ENCODE peak calls at places on chromosomes 4 and X, in four cellular contexts. One of them, this sample, is unnamed.
A peak's percentile ranks its signal among the peaks of the same experiment; 100 is the strongest.

GRCh38 chr4:188728359-188728758 is 589.1 kb downstream of the TRIML1 start:
- DNase-seq in CD8-positive, alpha-beta T cell: no peak
- DNase-seq in A673: no peak
- DNase-seq in Peyer's patch: no peak
- DNase-seq in this sample: no peak

GRCh38 chr4:58587856-58588255 is 1477.7 kb upstream of the IGFBP7 start:
- DNase-seq in CD8-positive, alpha-beta T cell: no peak
- DNase-seq in A673: no peak
- DNase-seq in Peyer's patch: no peak
- DNase-seq in this sample: no peak

GRCh38 chrX:1492421-1493012 is 39.8 kb upstream of the ASMTL start:
- DNase-seq in CD8-positive, alpha-beta T cell: no peak
- DNase-seq in A673: peak; percentile 11
- DNase-seq in Peyer's patch: peak; percentile 15
- DNase-seq in this sample: peak; percentile 19

GRCh38 chr4:169311643-169312365 is 41.0 kb upstream of the SH3RF1 start:
- DNase-seq in CD8-positive, alpha-beta T cell: no peak
- DNase-seq in A673: peak; percentile 78
- DNase-seq in Peyer's patch: no peak
- DNase-seq in this sample: no peak

GRCh38 chr4:183522821-183523220 is 18.0 kb downstream of the ING2 start:
- DNase-seq in CD8-positive, alpha-beta T cell: no peak
- DNase-seq in A673: no peak
- DNase-seq in Peyer's patch: no peak
- DNase-seq in this sample: no peak

GRCh38 chr4:133969202-133969873 is 232.3 kb downstream of the PABPC4L start:
- DNase-seq in CD8-positive, alpha-beta T cell: no peak
- DNase-seq in A673: peak; percentile 74
- DNase-seq in Peyer's patch: no peak
- DNase-seq in this sample: no peak

GRCh38 chr4:15149842-15150592 is 147.7 kb downstream of the CPEB2 start:
- DNase-seq in CD8-positive, alpha-beta T cell: no peak
- DNase-seq in A673: peak; percentile 52
- DNase-seq in Peyer's patch: no peak
- DNase-seq in this sample: peak; percentile 94

GRCh38 chr4:40672528-40673522 is 43.2 kb upstream of the RBM47 start:
- DNase-seq in CD8-positive, alpha-beta T cell: no peak
- DNase-seq in A673: peak; percentile 91
- DNase-seq in Peyer's patch: no peak
- DNase-seq in this sample: peak; percentile 57

GRCh38 chr4:41935652-41936021 is 408 bp downstream of the TMEM33 start:
- DNase-seq in CD8-positive, alpha-beta T cell: no peak
- DNase-seq in A673: peak; percentile 35
- DNase-seq in Peyer's patch: no peak
- DNase-seq in this sample: no peak

GRCh38 chr4:41932988-41933387 is 2.2 kb upstream of the TMEM33 start:
- DNase-seq in CD8-positive, alpha-beta T cell: no peak
- DNase-seq in A673: no peak
- DNase-seq in Peyer's patch: no peak
- DNase-seq in this sample: no peak

GRCh38 chr4:41930139-41930831 is 4.9 kb upstream of the TMEM33 start:
- DNase-seq in CD8-positive, alpha-beta T cell: no peak
- DNase-seq in A673: no peak
- DNase-seq in Peyer's patch: no peak
- DNase-seq in this sample: no peak

GRCh38 chr4:41934813-41935651 is at the start of gene TMEM33:
- DNase-seq in CD8-positive, alpha-beta T cell: peak; percentile 50
- DNase-seq in A673: peak; percentile 95
- DNase-seq in Peyer's patch: peak; percentile 82
- DNase-seq in this sample: peak; percentile 92

DNA sequence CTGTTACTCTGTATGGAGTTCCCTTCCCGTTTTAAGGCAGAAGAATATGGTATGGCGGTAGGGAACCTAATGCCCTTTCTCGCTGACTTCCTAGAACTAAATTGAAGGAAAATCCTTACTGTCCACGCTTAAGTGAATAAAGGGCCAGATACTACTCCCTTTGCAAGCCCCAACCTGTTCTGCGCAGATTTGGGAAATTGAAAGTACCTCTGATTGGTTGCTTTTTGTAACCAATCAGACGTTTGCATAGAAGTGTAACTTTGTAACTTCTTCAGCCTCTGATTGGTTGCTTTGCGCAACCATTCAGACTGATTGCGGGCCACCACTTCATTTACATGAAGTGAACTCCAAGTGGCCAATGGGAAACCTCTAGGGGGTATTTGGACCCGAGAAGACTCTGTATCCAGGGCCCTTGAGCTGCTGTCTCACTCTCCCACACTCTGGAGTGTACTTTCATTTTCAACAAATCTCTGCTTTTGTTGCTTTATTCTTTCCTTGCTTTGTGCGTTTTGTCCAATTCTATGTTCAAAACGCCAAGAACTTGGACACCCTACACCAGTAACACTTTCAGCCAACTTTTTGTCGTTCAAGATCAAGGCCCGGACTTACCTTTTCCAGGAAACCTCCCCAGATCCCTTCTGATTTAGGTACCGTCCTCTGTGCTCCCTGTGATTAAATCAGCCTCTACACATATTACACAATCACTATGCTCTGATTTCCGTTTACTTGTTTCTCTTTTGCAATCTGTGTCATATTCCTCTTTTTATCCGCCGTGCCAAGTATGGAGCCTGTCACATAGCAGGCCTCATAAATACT is 1.0 kb upstream of the TMEM33 start:
- DNase-seq in CD8-positive, alpha-beta T cell: no peak
- DNase-seq in A673: peak; percentile 37
- DNase-seq in Peyer's patch: no peak
- DNase-seq in this sample: peak; percentile 66
- H3K4me1 ChIP-seq in CD8-positive, alpha-beta T cell: peaks cover 34% of the 10 kb centered on the region
- H3K4me1 ChIP-seq in A673: peaks cover 20% of the 10 kb centered on the region
- H3K4me1 ChIP-seq in Peyer's patch: no peaks in the 10 kb centered on the region
- H3K4me1 ChIP-seq in this sample: no peaks in the 10 kb centered on the region

DNA sequence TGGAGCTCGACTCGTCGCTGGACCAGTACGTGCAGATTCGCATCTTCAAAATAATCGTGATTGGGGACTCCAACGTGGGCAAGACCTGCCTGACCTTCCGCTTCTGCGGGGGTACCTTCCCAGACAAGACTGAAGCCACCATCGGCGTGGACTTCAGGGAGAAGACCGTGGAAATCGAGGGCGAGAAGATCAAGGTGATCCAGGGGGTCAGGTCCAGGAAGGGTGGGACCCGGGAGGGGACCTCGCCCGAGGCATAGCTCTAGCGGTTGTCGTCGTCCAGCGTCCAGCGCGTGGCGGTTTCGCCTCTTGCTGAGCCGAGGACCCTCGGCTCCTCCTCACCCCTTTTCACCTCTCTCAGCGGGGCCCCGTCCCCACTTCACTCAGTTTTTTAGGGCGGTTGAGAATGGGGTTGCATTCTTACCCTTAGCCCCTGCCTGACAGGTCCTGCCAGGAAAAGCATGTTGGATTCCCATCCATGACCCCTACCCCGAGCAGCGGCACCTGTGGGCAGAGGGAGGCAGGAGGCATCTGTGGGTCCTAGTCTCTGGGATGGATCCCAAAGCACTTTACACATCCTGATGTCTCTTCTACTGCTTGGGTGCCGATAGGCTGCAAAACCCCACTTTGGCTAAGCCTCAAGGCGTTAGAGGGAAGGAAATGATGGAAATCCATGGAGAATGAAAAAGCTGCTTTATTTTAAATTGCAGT is 519 bp downstream of the RAB33A start:
- DNase-seq in CD8-positive, alpha-beta T cell: no peak
- DNase-seq in A673: no peak
- DNase-seq in Peyer's patch: no peak
- DNase-seq in this sample: no peak
- H3K4me3 ChIP-seq in CD8-positive, alpha-beta T cell: peak overlapping the region; percentile 74
- H3K4me3 ChIP-seq in A673: peak overlapping the region; percentile 60
- H3K4me3 ChIP-seq in Peyer's patch: peak overlapping the region; percentile 55
- H3K4me3 ChIP-seq in this sample: peak overlapping the region; percentile 32

GRCh38 chrX:21374163-21374993 is at the start of gene CNKSR2:
- DNase-seq in CD8-positive, alpha-beta T cell: peak; percentile 24
- DNase-seq in A673: peak; percentile 39
- DNase-seq in Peyer's patch: peak; percentile 58
- DNase-seq in this sample: peak; percentile 77

GRCh38 chrX:21374994-21375794 is 976 bp downstream of the CNKSR2 start:
- DNase-seq in CD8-positive, alpha-beta T cell: no peak
- DNase-seq in A673: no peak
- DNase-seq in Peyer's patch: peak; percentile 17
- DNase-seq in this sample: no peak

GRCh38 chrX:21373637-21374162 is 518 bp upstream of the CNKSR2 start:
- DNase-seq in CD8-positive, alpha-beta T cell: no peak
- DNase-seq in A673: no peak
- DNase-seq in Peyer's patch: peak; percentile 17
- DNase-seq in this sample: peak; percentile 41

GRCh38 chrX:21376636-21377035 is 2.4 kb downstream of the CNKSR2 start:
- DNase-seq in CD8-positive, alpha-beta T cell: no peak
- DNase-seq in A673: no peak
- DNase-seq in Peyer's patch: no peak
- DNase-seq in this sample: no peak

GRCh38 chrX:21375795-21376069 is 1.5 kb downstream of the CNKSR2 start:
- DNase-seq in CD8-positive, alpha-beta T cell: no peak
- DNase-seq in A673: no peak
- DNase-seq in Peyer's patch: no peak
- DNase-seq in this sample: no peak
- TF ChIP-seq CTCF in CD8-positive, alpha-beta T cell: no peak
- TF ChIP-seq CTCF in A673: no peak
- TF ChIP-seq CTCF in Peyer's patch: no peak
- TF ChIP-seq CTCF in this sample: no peak

GRCh38 chr4:113636438-113636818 is 125.1 kb downstream of the CAMK2D start:
- DNase-seq in CD8-positive, alpha-beta T cell: no peak
- DNase-seq in A673: no peak
- DNase-seq in Peyer's patch: peak; percentile 24
- DNase-seq in this sample: no peak
- H3K4me1 ChIP-seq in CD8-positive, alpha-beta T cell: peaks cover 39% of the 10 kb centered on the region
- H3K4me1 ChIP-seq in A673: no peaks in the 10 kb centered on the region
- H3K4me1 ChIP-seq in Peyer's patch: peaks cover 5% of the 10 kb centered on the region
- H3K4me1 ChIP-seq in this sample: peaks cover 32% of the 10 kb centered on the region

GRCh38 chr4:113293673-113294072 is 244.2 kb downstream of the ANK2 start:
- DNase-seq in CD8-positive, alpha-beta T cell: no peak
- DNase-seq in A673: no peak
- DNase-seq in Peyer's patch: no peak
- DNase-seq in this sample: no peak
- H3K4me3 ChIP-seq in CD8-positive, alpha-beta T cell: no peak overlapping the region
- H3K4me3 ChIP-seq in A673: no peak overlapping the region
- H3K4me3 ChIP-seq in Peyer's patch: no peak overlapping the region
- H3K4me3 ChIP-seq in this sample: no peak overlapping the region

GRCh38 chr4:140149851-140150635 is 3.9 kb downstream of the MAML3 start:
- DNase-seq in CD8-positive, alpha-beta T cell: peak; percentile 25
- DNase-seq in A673: peak; percentile 61
- DNase-seq in Peyer's patch: peak; percentile 68
- DNase-seq in this sample: peak; percentile 87

GRCh38 chr4:140150886-140151699 is 2.9 kb downstream of the MAML3 start:
- DNase-seq in CD8-positive, alpha-beta T cell: peak; percentile 42
- DNase-seq in A673: peak; percentile 91
- DNase-seq in Peyer's patch: peak; percentile 39
- DNase-seq in this sample: peak; percentile 95

GRCh38 chr4:140152015-140152703 is 1.8 kb downstream of the MAML3 start:
- DNase-seq in CD8-positive, alpha-beta T cell: peak; percentile 64
- DNase-seq in A673: peak; percentile 31
- DNase-seq in Peyer's patch: peak; percentile 57
- DNase-seq in this sample: peak; percentile 89

GRCh38 chr4:140151700-140152014 is 2.3 kb downstream of the MAML3 start:
- DNase-seq in CD8-positive, alpha-beta T cell: no peak
- DNase-seq in A673: peak; percentile 91
- DNase-seq in Peyer's patch: peak; percentile 67
- DNase-seq in this sample: peak; percentile 86

GRCh38 chr4:140150636-140150885 is 3.4 kb downstream of the MAML3 start:
- DNase-seq in CD8-positive, alpha-beta T cell: no peak
- DNase-seq in A673: no peak
- DNase-seq in Peyer's patch: peak; percentile 68
- DNase-seq in this sample: no peak
- TF ChIP-seq CTCF in CD8-positive, alpha-beta T cell: no peak
- TF ChIP-seq CTCF in A673: no peak
- TF ChIP-seq CTCF in Peyer's patch: no peak
- TF ChIP-seq CTCF in this sample: no peak

DNA sequence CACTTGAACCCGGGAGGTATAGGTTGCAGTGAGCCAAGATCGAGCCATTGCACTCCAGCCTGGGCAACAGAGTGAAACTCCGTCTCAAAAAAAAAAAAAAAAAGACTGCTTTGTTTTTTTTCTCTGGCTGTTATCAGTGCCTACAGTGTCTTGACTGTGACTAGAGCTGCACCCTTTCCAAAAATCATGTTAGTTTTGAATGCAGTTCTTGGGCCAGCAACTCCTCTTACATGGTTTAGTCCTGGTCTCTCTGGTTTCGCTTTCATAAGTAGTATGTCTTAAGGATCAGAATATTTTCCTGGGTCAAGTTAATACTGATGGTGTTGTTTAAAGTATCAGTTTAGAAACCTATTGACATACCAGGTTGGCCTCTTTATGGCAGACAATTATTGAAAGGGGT is 34.2 kb upstream of the NALF2 start:
- DNase-seq in CD8-positive, alpha-beta T cell: no peak
- DNase-seq in A673: no peak
- DNase-seq in Peyer's patch: no peak
- DNase-seq in this sample: no peak
- H3K4me1 ChIP-seq in CD8-positive, alpha-beta T cell: no peaks in the 10 kb centered on the region
- H3K4me1 ChIP-seq in A673: no peaks in the 10 kb centered on the region
- H3K4me1 ChIP-seq in Peyer's patch: no peaks in the 10 kb centered on the region
- H3K4me1 ChIP-seq in this sample: no peaks in the 10 kb centered on the region